ENCODE peak calls at places on chromosomes 7 and 10, in six cellular contexts. V is mesenchymal stem cell, M is astrocyte, T is fibroblast of lung, L is OCI-LY7, F is GM23248. W is an unnamed sample.

GRCh38 chr7:768881-769504 is 41.9 kb upstream of the PRKAR1B start:
- DNase-seq in V (no peak), M (no peak), T (peak), L (no peak), F (no peak), W (peak)

GRCh38 chr10:128875955-128876354 is 591.1 kb upstream of the MGMT start:
- DNase-seq in V (no peak), M (no peak), T (peak), L (no peak), F (peak), W (no peak)

GRCh38 chr10:54613162-54613561 is 187.9 kb downstream of the PCDH15 start:
- DNase-seq in V (no peak), M (no peak), T (peak), L (no peak), F (no peak), W (no peak)

GRCh38 chr7:20330176-20330796 is 414 bp upstream of the ITGB8 start:
- DNase-seq in V (peak), M (peak), T (peak), L (no peak), F (peak), W (peak)

GRCh38 chr7:93156884-93157283 is 8.7 kb upstream of the SAMD9L start:
- DNase-seq in V (peak), M (peak), T (no peak), L (no peak), F (peak), W (no peak)

GRCh38 chr10:80660736-80661135 is 123.0 kb downstream of the SH2D4B start:
- DNase-seq in V (no peak), M (no peak), T (no peak), L (no peak), F (no peak), W (no peak)

GRCh38 chr7:32228601-32229000 is 158.4 kb upstream of the PDE1C start:
- DNase-seq in V (no peak), M (no peak), T (no peak), L (no peak), F (no peak), W (no peak)

GRCh38 chr7:65955718-65956117 is 26.3 kb downstream of the GUSB start:
- DNase-seq in V (no peak), M (no peak), T (no peak), L (no peak), F (no peak), W (no peak)

GRCh38 chr10:69800109-69800508 is 1.6 kb upstream of the COL13A1 start:
- DNase-seq in V (peak), M (peak), T (peak), L (peak), F (peak), W (peak)

GRCh38 chr7:98559958-98560357 is 57.1 kb upstream of the NPTX2 start:
- DNase-seq in V (no peak), M (no peak), T (no peak), L (peak), F (no peak), W (peak)

DNA sequence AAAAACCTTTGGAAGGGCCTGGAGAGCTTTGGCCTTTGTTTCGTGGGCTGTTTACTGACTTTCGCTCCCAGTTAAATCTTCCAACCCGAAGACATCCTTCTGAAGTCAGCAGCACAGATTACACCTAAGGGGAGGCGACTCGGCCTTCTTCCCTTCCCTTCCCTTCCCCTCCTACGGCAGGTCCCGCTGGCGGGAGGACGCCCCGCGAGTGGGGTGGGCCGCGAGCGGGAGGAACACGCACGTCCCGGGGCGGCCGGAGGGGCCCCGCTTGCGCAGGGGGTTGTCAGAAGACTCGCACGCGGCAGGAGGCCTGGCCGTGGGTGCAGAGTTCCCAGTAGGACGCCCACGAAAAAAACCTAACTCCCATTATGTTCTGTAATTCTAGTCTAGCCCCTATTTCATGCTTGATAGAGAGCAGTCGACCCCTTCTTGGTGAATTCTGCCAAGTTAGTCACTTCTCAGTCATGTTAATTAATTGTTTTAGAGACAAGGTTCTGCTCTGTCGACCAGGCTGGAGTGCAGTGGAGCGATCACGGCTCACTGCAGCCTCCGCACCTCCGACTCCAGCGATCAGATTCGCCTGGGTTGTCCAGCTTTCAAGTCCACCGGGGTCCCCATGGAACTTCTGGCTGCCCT is 19.2 kb upstream of the ZNF32 start:
- DNase-seq in V (no peak), M (no peak), T (no peak), L (no peak), F (no peak), W (no peak)
- H2AFZ ChIP-seq in V (no peak), M (peak), T (no peak), L (no peak), F (peak), W (peak)

GRCh38 chr7:46886669-46887374 is 695.1 kb downstream of the TNS3 start:
- DNase-seq in V (no peak), M (no peak), T (no peak), L (no peak), F (no peak), W (no peak)

GRCh38 chr7:46880508-46881196 is 701.3 kb downstream of the TNS3 start:
- DNase-seq in V (no peak), M (no peak), T (no peak), L (peak), F (no peak), W (no peak)

GRCh38 chr7:46879783-46880182 is 702.1 kb downstream of the TNS3 start:
- DNase-seq in V (no peak), M (no peak), T (peak), L (peak), F (no peak), W (no peak)

GRCh38 chr7:46885167-46885566 is 696.7 kb downstream of the TNS3 start:
- DNase-seq in V (no peak), M (no peak), T (no peak), L (no peak), F (no peak), W (no peak)

DNA sequence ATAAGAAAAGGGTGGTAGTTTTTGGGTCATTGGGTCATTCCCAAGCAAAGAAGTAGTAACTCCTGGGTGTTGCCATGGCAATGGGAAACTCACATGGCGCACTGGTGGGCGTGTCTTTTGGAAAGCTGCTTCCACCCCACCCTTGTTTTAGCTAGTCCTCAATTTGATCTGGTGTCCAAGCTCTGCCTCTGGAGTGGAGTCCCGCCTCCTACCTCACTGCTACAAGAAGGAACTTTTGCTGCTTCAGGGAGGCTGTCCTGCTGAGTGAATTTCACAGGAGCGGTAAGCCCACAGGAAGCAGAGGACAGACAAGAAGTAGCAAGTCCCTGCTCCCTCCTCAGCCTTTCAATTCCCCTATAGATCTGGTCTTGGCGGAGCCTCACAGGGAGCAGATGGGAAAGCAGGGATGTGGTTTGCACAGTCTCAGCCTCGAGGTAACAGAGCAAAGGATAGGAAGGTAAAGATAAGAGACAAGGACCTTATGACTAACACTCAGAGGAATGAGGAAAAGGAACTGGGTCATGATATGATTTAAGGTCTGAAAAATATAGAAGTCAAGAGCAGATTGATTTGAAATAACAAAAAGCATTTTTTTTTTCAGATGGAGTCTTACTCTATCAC is 700.3 kb downstream of the TNS3 start:
- DNase-seq in V (no peak), M (no peak), T (no peak), L (no peak), F (no peak), W (peak)
- H3K4me2 ChIP-seq in V (no peak), M (no peak), T (no peak), L (no peak), F (no peak), W (no peak)

DNA sequence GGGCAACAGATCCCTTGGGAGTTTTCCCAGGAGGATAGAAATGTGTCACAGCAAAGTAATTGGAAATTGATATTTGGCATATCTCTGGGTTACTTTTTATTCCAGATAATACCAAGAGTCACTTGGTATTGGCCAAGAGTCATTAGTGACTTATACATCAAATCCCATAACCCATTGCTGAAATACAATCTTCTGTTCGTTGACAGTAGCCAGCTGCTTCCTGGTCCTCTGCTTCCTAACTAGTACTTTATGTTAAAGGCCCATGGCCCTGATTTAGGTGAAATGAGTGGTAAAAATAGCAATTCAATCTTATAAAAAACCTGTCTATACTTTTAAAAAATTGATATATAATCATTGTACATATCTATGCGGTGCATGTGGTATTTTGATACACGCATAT is 922.9 kb downstream of the LRMDA start:
- DNase-seq in V (no peak), M (no peak), T (peak), L (no peak), F (no peak), W (no peak)
- H3K4me3 ChIP-seq in V (no peak), M (no peak), T (no peak), L (no peak), F (no peak), W (no peak)

DNA sequence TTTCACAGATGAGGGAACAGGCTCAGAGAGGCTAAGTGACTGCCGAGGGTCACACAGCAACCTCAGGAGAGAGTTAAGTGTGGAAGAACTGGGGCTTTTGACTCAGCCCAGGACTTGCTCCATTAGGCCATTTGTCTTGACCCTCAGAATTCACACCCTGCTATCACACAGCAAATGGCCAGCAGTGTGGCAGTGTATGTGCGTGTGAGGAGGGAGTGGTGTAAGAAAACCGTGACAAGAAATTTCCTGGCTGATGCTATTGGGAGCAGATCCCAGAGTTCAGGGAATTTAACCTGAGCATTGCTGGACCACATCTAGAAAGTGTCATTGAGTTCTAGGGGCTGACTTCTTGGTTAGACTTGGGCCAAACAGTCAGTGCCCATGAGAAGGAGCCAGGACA is 18.4 kb downstream of the VWA2 start:
- DNase-seq in V (peak), M (no peak), T (no peak), L (no peak), F (no peak), W (no peak)
- H2AFZ ChIP-seq in V (no peak), M (no peak), T (no peak), L (no peak), F (no peak), W (no peak)

GRCh38 chr10:72245949-72246525 is 27.7 kb upstream of the DDIT4 start:
- DNase-seq in V (no peak), M (no peak), T (no peak), L (no peak), F (no peak), W (no peak)
- H3K4me2 ChIP-seq in V (no peak), M (no peak), T (no peak), L (no peak), F (no peak), W (no peak)

GRCh38 chr10:122878799-122879338 is 512 bp downstream of the FAM24B start:
- DNase-seq in V (no peak), M (no peak), T (no peak), L (peak), F (peak), W (no peak)
- H3K4me3 ChIP-seq in V (peak), M (peak), T (peak), L (peak), F (peak), W (no peak)

GRCh38 chr10:14673189-14673947 is 101.3 kb downstream of the FAM107B start:
- DNase-seq in V (peak), M (no peak), T (peak), L (no peak), F (peak), W (no peak)
- H2AFZ ChIP-seq in V (no peak), M (no peak), T (no peak), L (peak), F (no peak), W (no peak)

DNA sequence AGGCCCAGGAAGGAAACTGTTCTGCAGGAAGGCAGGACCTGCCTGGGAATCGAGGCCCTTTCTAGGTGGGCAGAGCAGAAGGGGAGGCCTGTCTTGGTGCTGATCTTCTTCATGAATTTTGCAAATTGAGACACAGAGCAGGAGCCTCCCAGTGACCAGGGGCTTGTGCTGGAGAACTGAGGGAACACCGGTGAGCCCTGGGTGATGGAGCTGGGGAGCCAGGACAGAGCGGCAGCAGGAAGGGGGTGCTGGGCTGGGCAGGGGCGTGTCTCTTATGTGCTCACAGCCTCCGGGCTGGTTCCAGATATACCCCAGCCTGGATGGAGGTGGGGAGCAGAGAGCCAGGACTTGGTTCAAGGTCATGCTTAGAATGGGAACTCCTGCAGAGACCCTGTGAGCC is 139.9 kb downstream of the C10orf105 start:
- DNase-seq in V (no peak), M (no peak), T (no peak), L (no peak), F (no peak), W (no peak)
- H3K4me2 ChIP-seq in V (no peak), M (no peak), T (no peak), L (no peak), F (no peak), W (no peak)